ENCODE peak calls at places on chromosomes 7 and 10, in six cellular contexts. B, Z, R, S, I and A are unnamed samples. For H3K4me1, the result is how much of the 10 kb centered on the place peaks cover.

GRCh38 chr10:92181575-92181974 is 109.3 kb downstream of the CPEB3 start:
- DNase-seq in B (no peak), Z (no peak), R (no peak), S (no peak), I (no peak), A (no peak)

GRCh38 chr7:132251327-132251659 is 325.0 kb downstream of the PLXNA4 start:
- DNase-seq in B (peak), Z (peak), R (peak), S (no peak), I (no peak), A (peak)

GRCh38 chr7:110685899-110686298 is 405.0 kb upstream of the LRRN3 start:
- DNase-seq in B (no peak), Z (no peak), R (no peak), S (no peak), I (no peak), A (no peak)

GRCh38 chr10:102065561-102066420 is 642 bp downstream of the HPS6 start:
- DNase-seq in B (no peak), Z (peak), R (peak), S (peak), I (no peak), A (peak)

GRCh38 chr7:147804032-147804431 is 786.5 kb upstream of the C7orf33 start:
- DNase-seq in B (no peak), Z (no peak), R (no peak), S (no peak), I (no peak), A (no peak)

GRCh38 chr7:112101083-112101846 is 104.9 kb downstream of the DOCK4 start:
- DNase-seq in B (no peak), Z (no peak), R (no peak), S (no peak), I (no peak), A (no peak)

GRCh38 chr7:159007308-159008054 is 137.2 kb downstream of the VIPR2 start:
- DNase-seq in B (no peak), Z (no peak), R (no peak), S (no peak), I (no peak), A (no peak)

GRCh38 chr10:34710391-34710751 is 104.7 kb downstream of the PARD3 start:
- DNase-seq in B (peak), Z (no peak), R (peak), S (no peak), I (no peak), A (no peak)

GRCh38 chr7:103113164-103113563 is 35.7 kb downstream of the NAPEPLD start:
- DNase-seq in B (peak), Z (no peak), R (no peak), S (no peak), I (no peak), A (no peak)

GRCh38 chr7:104784678-104785077 is 229.3 kb upstream of the KMT2E start:
- DNase-seq in B (no peak), Z (no peak), R (no peak), S (no peak), I (no peak), A (no peak)

GRCh38 chr7:39720586-39720985 is 97.2 kb downstream of the RALA start:
- DNase-seq in B (peak), Z (peak), R (no peak), S (no peak), I (no peak), A (peak)

GRCh38 chr7:47039089-47039648 is 542.7 kb downstream of the TNS3 start:
- DNase-seq in B (no peak), Z (no peak), R (no peak), S (no peak), I (no peak), A (no peak)

GRCh38 chr7:102279537-102280400 is 6.9 kb upstream of the SH2B2 start:
- DNase-seq in B (no peak), Z (peak), R (no peak), S (peak), I (no peak), A (peak)

GRCh38 chr7:55192718-55193117 is 172.4 kb upstream of the LANCL2 start:
- DNase-seq in B (no peak), Z (no peak), R (no peak), S (peak), I (no peak), A (no peak)

GRCh38 chr10:106224676-106225075 is 939.8 kb downstream of the SORCS1 start:
- DNase-seq in B (no peak), Z (no peak), R (no peak), S (no peak), I (no peak), A (no peak)

GRCh38 chr7:71616217-71616616 is 484.3 kb downstream of the GALNT17 start:
- DNase-seq in B (no peak), Z (no peak), R (no peak), S (no peak), I (no peak), A (no peak)

GRCh38 chr7:24024689-24025088 is 259.3 kb upstream of the NPY start:
- DNase-seq in B (no peak), Z (no peak), R (no peak), S (no peak), I (no peak), A (no peak)

GRCh38 chr7:2353650-2354172 is 916 bp upstream of the EIF3B start:
- DNase-seq in B (peak), Z (peak), R (peak), S (peak), I (peak), A (peak)

GRCh38 chr7:128697301-128697905 is 25.3 kb downstream of the GARIN1A start:
- DNase-seq in B (no peak), Z (peak), R (peak), S (peak), I (peak), A (peak)

GRCh38 chr7:107936312-107936711 is 45.3 kb downstream of the DLD start:
- DNase-seq in B (no peak), Z (no peak), R (no peak), S (no peak), I (no peak), A (no peak)

GRCh38 chr7:26284477-26284876 is 7.2 kb upstream of the SNX10 start:
- DNase-seq in B (no peak), Z (no peak), R (no peak), S (no peak), I (no peak), A (no peak)

GRCh38 chr10:104472505-104472904 is 118.9 kb downstream of the CFAP58 start:
- DNase-seq in B (peak), Z (no peak), R (no peak), S (no peak), I (no peak), A (no peak)

GRCh38 chr10:27513451-27514191 is 9.5 kb downstream of the RAB18 start:
- DNase-seq in B (no peak), Z (no peak), R (no peak), S (no peak), I (no peak), A (no peak)

GRCh38 chr7:44116087-44116788 is 7.1 kb downstream of the POLD2 start:
- DNase-seq in B (no peak), Z (no peak), R (no peak), S (no peak), I (no peak), A (no peak)

GRCh38 chr7:31027161-31027965 is 24.7 kb upstream of the ADCYAP1R1 start:
- DNase-seq in B (no peak), Z (peak), R (peak), S (peak), I (no peak), A (peak)

GRCh38 chr7:80379034-80379433 is 132.8 kb downstream of the GNAT3 start:
- DNase-seq in B (no peak), Z (no peak), R (no peak), S (no peak), I (no peak), A (no peak)

GRCh38 chr7:99601656-99602310 is 3.7 kb downstream of the TMEM225B start:
- DNase-seq in B (no peak), Z (no peak), R (no peak), S (no peak), I (no peak), A (no peak)

GRCh38 chr10:16887565-16887964 is 70.3 kb upstream of the RSU1 start:
- DNase-seq in B (no peak), Z (no peak), R (no peak), S (peak), I (no peak), A (no peak)

GRCh38 chr10:109898007-109898406 is 25.3 kb downstream of the XPNPEP1 start:
- DNase-seq in B (no peak), Z (no peak), R (no peak), S (no peak), I (no peak), A (no peak)
- H3K4me1 ChIP-seq in B (under half), Z (under half), R (half or more), S (under half), I (under half), A (under half)

DNA sequence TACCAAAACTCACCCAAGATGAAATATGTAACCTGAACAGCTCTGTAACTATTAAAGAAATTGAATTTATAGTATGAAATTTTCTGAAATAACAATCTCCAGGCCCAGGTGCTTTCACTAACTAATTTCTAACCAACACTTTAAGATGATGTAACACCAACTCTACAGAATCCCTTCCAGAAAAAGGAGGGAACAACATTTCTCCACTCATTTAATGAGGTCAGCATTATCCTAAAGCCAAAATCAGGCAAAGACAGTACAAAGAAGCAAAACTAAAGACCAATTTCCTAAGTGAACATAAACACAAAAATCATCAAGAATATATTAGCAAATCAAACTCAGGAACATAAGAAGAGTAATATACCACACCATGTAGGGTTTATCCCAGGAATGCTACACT is 65.5 kb downstream of the KMT2C start:
- DNase-seq in B (no peak), Z (no peak), R (no peak), S (no peak), I (no peak), A (no peak)
- H3K4me1 ChIP-seq in B (under half), Z (under half), R (half or more), S (under half), I (under half), A (under half)

DNA sequence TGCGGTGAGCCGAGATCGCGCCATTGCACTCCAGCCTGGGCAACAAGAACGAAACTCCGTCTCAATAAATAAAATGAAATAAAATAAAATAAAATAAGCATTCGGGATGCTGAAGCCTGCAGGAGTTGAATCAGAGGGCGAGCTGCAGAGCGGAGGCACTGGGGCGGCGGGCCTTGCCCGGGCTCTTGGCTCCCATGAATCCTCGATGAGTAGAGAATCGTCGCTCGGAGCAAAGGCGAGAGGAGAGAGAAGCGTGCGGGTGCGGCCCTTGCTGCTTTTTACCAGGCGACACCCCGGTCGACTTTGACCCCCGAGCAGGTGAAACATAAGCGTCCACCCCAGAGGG is 168.3 kb downstream of the UBE2H start:
- DNase-seq in B (no peak), Z (no peak), R (no peak), S (no peak), I (no peak), A (no peak)
- H3K4me1 ChIP-seq in B (under half), Z (under half), R (under half), S (under half), I (under half), A (half or more)

GRCh38 chr7:129990403-129991192 is 37.8 kb upstream of the UBE2H start:
- DNase-seq in B (no peak), Z (no peak), R (no peak), S (no peak), I (no peak), A (no peak)
- H3K4me1 ChIP-seq in B (under half), Z (under half), R (under half), S (under half), I (under half), A (under half)